ENCODE peak calls at places on chromosomes 6 and 20, in six cellular contexts. One of them, this sample, is unnamed.

GRCh38 chr6:139852484-139853140 is 478.2 kb upstream of the CITED2 start:
- DNase-seq in mammary epithelial cell: peak
- DNase-seq in mesenchymal stem cell: peak
- DNase-seq in BJ: peak
- DNase-seq in GM06990: no peak
- DNase-seq in skeletal muscle cell: peak
- DNase-seq in this sample: no peak

GRCh38 chr6:129515004-129515403 is 195.0 kb downstream of the ARHGAP18 start:
- DNase-seq in mammary epithelial cell: no peak
- DNase-seq in mesenchymal stem cell: no peak
- DNase-seq in skeletal muscle cell: no peak
- DNase-seq in BJ: no peak
- DNase-seq in GM06990: no peak
- DNase-seq in this sample: no peak

GRCh38 chr6:24492475-24492874 is 2.3 kb upstream of the ALDH5A1 start:
- DNase-seq in GM06990: no peak
- DNase-seq in mammary epithelial cell: no peak
- DNase-seq in mesenchymal stem cell: no peak
- DNase-seq in skeletal muscle cell: no peak
- DNase-seq in BJ: no peak
- DNase-seq in this sample: peak

GRCh38 chr6:30075094-30075986 is at the start of gene RNF39:
- DNase-seq in mesenchymal stem cell: no peak
- DNase-seq in GM06990: no peak
- DNase-seq in mammary epithelial cell: peak
- DNase-seq in skeletal muscle cell: no peak
- DNase-seq in BJ: no peak
- DNase-seq in this sample: no peak

GRCh38 chr6:81911446-81911845 is 159.0 kb upstream of the TENT5A start:
- DNase-seq in BJ: no peak
- DNase-seq in mesenchymal stem cell: no peak
- DNase-seq in mammary epithelial cell: no peak
- DNase-seq in skeletal muscle cell: no peak
- DNase-seq in GM06990: no peak
- DNase-seq in this sample: no peak

GRCh38 chr6:21612067-21612745 is 18.7 kb downstream of the SOX4 start:
- DNase-seq in mammary epithelial cell: no peak
- DNase-seq in GM06990: no peak
- DNase-seq in BJ: no peak
- DNase-seq in skeletal muscle cell: no peak
- DNase-seq in mesenchymal stem cell: no peak
- DNase-seq in this sample: no peak

GRCh38 chr20:41352106-41352505 is 11.5 kb downstream of the LPIN3 start:
- DNase-seq in GM06990: no peak
- DNase-seq in mammary epithelial cell: no peak
- DNase-seq in skeletal muscle cell: no peak
- DNase-seq in BJ: no peak
- DNase-seq in mesenchymal stem cell: no peak
- DNase-seq in this sample: no peak

GRCh38 chr6:42217165-42217522 is 517 bp downstream of the MRPS10 start:
- DNase-seq in BJ: no peak
- DNase-seq in mammary epithelial cell: no peak
- DNase-seq in GM06990: no peak
- DNase-seq in mesenchymal stem cell: no peak
- DNase-seq in skeletal muscle cell: no peak
- DNase-seq in this sample: no peak

GRCh38 chr6:3139090-3139903 is 18.0 kb downstream of the TUBB2A start:
- DNase-seq in mammary epithelial cell: no peak
- DNase-seq in GM06990: peak
- DNase-seq in skeletal muscle cell: peak
- DNase-seq in BJ: peak
- DNase-seq in mesenchymal stem cell: peak
- DNase-seq in this sample: no peak

GRCh38 chr20:14234666-14235295 is 102.6 kb downstream of the FLRT3 start:
- DNase-seq in mammary epithelial cell: peak
- DNase-seq in BJ: peak
- DNase-seq in skeletal muscle cell: peak
- DNase-seq in GM06990: no peak
- DNase-seq in mesenchymal stem cell: peak
- DNase-seq in this sample: no peak

GRCh38 chr20:9311132-9311531 is 203.3 kb upstream of the LAMP5 start:
- DNase-seq in GM06990: no peak
- DNase-seq in mammary epithelial cell: no peak
- DNase-seq in mesenchymal stem cell: no peak
- DNase-seq in BJ: no peak
- DNase-seq in skeletal muscle cell: no peak
- DNase-seq in this sample: no peak

GRCh38 chr6:153625089-153625488 is 414.0 kb upstream of the OPRM1 start:
- DNase-seq in skeletal muscle cell: peak
- DNase-seq in BJ: peak
- DNase-seq in mesenchymal stem cell: peak
- DNase-seq in GM06990: no peak
- DNase-seq in mammary epithelial cell: no peak
- DNase-seq in this sample: no peak

GRCh38 chr6:109834131-109834530 is 143.0 kb downstream of the FIG4 start:
- DNase-seq in mesenchymal stem cell: no peak
- DNase-seq in skeletal muscle cell: no peak
- DNase-seq in BJ: no peak
- DNase-seq in mammary epithelial cell: no peak
- DNase-seq in GM06990: no peak
- DNase-seq in this sample: no peak

GRCh38 chr6:158610319-158610968 is 34.1 kb downstream of the DYNLT1 start:
- DNase-seq in mammary epithelial cell: no peak
- DNase-seq in GM06990: no peak
- DNase-seq in BJ: no peak
- DNase-seq in skeletal muscle cell: no peak
- DNase-seq in mesenchymal stem cell: no peak
- DNase-seq in this sample: no peak

DNA sequence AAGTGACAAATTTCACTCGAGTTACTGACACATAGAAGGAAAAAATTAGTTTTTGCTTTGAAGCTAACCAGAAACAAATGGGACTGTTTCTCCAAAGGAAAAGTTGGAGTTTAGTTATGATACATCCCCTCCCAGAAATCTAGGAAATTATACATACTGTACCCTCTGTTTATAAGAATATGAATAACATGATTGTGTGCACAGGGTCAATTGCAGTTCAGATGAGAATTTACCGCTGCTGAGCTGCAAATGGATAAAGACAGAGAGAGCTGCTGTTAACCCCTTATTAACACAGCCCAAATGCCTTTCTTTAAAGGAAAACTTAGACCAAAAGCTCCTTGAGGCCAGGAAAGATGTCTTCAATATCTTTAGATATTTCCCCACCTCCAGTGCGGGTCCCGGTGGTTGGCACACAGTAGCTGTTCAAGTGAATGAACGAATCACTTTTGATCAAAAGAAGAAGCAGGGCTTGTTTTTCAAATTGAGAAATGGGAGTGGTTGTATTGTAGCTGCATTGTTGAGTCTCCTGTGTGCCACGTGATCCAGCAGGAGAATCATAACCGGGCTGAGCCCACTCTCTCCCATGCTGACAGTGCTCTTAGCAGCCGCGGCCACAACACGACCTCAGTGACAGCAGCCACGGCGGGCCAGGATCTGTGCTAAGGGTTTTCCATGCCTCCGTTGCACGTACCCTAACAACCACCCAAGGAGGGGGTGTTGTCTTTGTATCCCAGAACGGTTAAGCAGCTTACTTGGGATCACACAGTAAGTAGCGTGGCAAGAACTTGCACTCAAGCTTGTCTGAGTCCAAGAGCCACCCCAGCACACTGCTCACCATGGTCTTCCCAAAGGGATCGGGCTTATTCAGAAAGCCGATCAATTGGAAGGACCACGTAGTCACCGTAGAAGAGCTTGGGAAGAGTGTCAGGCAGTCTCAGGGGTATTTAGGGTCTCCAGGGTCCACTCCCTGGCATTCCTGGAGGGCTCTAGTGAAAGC is 53.5 kb upstream of the BMP6 start:
- DNase-seq in skeletal muscle cell: no peak
- DNase-seq in GM06990: no peak
- DNase-seq in mesenchymal stem cell: no peak
- DNase-seq in mammary epithelial cell: peak
- DNase-seq in BJ: no peak
- DNase-seq in this sample: no peak
- H3K4me3 ChIP-seq in skeletal muscle cell: no peak
- H3K4me3 ChIP-seq in GM06990: no peak
- H3K4me3 ChIP-seq in mesenchymal stem cell: no peak
- H3K4me3 ChIP-seq in mammary epithelial cell: no peak
- H3K4me3 ChIP-seq in BJ: no peak
- H3K4me3 ChIP-seq in this sample: no peak

GRCh38 chr6:33276581-33276863 is 401 bp upstream of the B3GALT4 start:
- DNase-seq in skeletal muscle cell: no peak
- DNase-seq in GM06990: no peak
- DNase-seq in mammary epithelial cell: no peak
- DNase-seq in mesenchymal stem cell: peak
- DNase-seq in BJ: no peak
- DNase-seq in this sample: no peak
- H3K4me3 ChIP-seq in skeletal muscle cell: peak
- H3K4me3 ChIP-seq in GM06990: peak
- H3K4me3 ChIP-seq in mammary epithelial cell: peak
- H3K4me3 ChIP-seq in mesenchymal stem cell: no peak
- H3K4me3 ChIP-seq in BJ: peak
- H3K4me3 ChIP-seq in this sample: peak

GRCh38 chr20:297098-297924 is at the start of gene ZCCHC3:
- DNase-seq in mesenchymal stem cell: peak
- DNase-seq in skeletal muscle cell: peak
- DNase-seq in GM06990: peak
- DNase-seq in mammary epithelial cell: peak
- DNase-seq in BJ: peak
- DNase-seq in this sample: peak

GRCh38 chr20:297925-298754 is 770 bp downstream of the ZCCHC3 start:
- DNase-seq in BJ: no peak
- DNase-seq in GM06990: peak
- DNase-seq in mammary epithelial cell: peak
- DNase-seq in skeletal muscle cell: no peak
- DNase-seq in mesenchymal stem cell: peak
- DNase-seq in this sample: no peak

GRCh38 chr20:298755-299391 is 1.5 kb downstream of the ZCCHC3 start:
- DNase-seq in mammary epithelial cell: no peak
- DNase-seq in GM06990: no peak
- DNase-seq in BJ: no peak
- DNase-seq in mesenchymal stem cell: peak
- DNase-seq in skeletal muscle cell: no peak
- DNase-seq in this sample: no peak

GRCh38 chr20:301886-302848 is 4.8 kb downstream of the ZCCHC3 start:
- DNase-seq in mammary epithelial cell: peak
- DNase-seq in BJ: no peak
- DNase-seq in skeletal muscle cell: no peak
- DNase-seq in mesenchymal stem cell: peak
- DNase-seq in GM06990: no peak
- DNase-seq in this sample: no peak

GRCh38 chr20:300345-300744 is 3.0 kb downstream of the ZCCHC3 start:
- DNase-seq in skeletal muscle cell: no peak
- DNase-seq in mammary epithelial cell: no peak
- DNase-seq in GM06990: no peak
- DNase-seq in BJ: no peak
- DNase-seq in mesenchymal stem cell: no peak
- DNase-seq in this sample: no peak
- H3K4me3 ChIP-seq in skeletal muscle cell: peak
- H3K4me3 ChIP-seq in mammary epithelial cell: no peak
- H3K4me3 ChIP-seq in GM06990: no peak
- H3K4me3 ChIP-seq in BJ: peak
- H3K4me3 ChIP-seq in mesenchymal stem cell: no peak
- H3K4me3 ChIP-seq in this sample: no peak

GRCh38 chr20:32457476-32457986 is 99.4 kb downstream of the ASXL1 start:
- DNase-seq in mammary epithelial cell: peak
- DNase-seq in skeletal muscle cell: no peak
- DNase-seq in GM06990: no peak
- DNase-seq in mesenchymal stem cell: peak
- DNase-seq in BJ: no peak
- DNase-seq in this sample: no peak
- H3K4me3 ChIP-seq in mammary epithelial cell: peak
- H3K4me3 ChIP-seq in skeletal muscle cell: peak
- H3K4me3 ChIP-seq in GM06990: peak
- H3K4me3 ChIP-seq in mesenchymal stem cell: peak
- H3K4me3 ChIP-seq in BJ: peak
- H3K4me3 ChIP-seq in this sample: no peak

GRCh38 chr20:52192296-52193007 is 873 bp upstream of the ZFP64 start:
- DNase-seq in mesenchymal stem cell: peak
- DNase-seq in skeletal muscle cell: no peak
- DNase-seq in BJ: no peak
- DNase-seq in GM06990: no peak
- DNase-seq in mammary epithelial cell: no peak
- DNase-seq in this sample: no peak
- H3K4me3 ChIP-seq in mesenchymal stem cell: peak
- H3K4me3 ChIP-seq in skeletal muscle cell: peak
- H3K4me3 ChIP-seq in BJ: peak
- H3K4me3 ChIP-seq in GM06990: peak
- H3K4me3 ChIP-seq in mammary epithelial cell: peak
- H3K4me3 ChIP-seq in this sample: peak

DNA sequence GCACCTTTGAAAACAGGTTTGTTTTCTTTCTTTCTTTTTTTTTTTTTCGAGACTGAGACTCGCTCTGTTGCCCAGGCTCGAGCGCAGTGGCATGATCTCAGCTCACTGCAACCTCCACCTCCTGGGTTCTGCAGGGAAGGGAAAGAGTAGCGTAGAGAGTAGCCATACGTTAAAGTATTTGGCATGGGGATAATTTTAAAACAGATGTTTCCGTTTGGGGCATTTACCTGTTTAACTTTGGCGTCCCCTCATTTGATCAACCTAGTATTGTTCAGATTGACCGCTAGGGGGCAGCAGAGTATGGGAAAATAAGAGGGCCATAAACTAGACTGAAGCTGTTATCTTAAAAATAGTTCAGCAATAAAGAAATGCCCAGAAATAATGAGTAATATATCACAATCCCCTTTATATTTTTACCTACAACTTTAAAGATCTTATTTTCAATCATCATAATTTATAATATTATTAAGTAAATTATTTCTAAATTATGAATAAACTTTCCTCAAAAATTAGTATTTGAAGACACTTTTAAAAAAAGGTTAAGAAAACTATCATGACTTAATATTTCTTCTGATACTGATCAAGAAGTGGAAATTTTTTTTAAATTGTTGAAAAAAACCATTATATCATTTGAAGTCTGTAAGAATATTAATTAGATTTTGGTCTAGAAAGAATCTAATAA is 7.6 kb upstream of the TAAR9 start:
- DNase-seq in BJ: no peak
- DNase-seq in mesenchymal stem cell: peak
- DNase-seq in skeletal muscle cell: no peak
- DNase-seq in GM06990: no peak
- DNase-seq in mammary epithelial cell: peak
- DNase-seq in this sample: peak
- H3K4me3 ChIP-seq in BJ: no peak
- H3K4me3 ChIP-seq in mesenchymal stem cell: no peak
- H3K4me3 ChIP-seq in skeletal muscle cell: no peak
- H3K4me3 ChIP-seq in GM06990: peak
- H3K4me3 ChIP-seq in mammary epithelial cell: peak
- H3K4me3 ChIP-seq in this sample: no peak

DNA sequence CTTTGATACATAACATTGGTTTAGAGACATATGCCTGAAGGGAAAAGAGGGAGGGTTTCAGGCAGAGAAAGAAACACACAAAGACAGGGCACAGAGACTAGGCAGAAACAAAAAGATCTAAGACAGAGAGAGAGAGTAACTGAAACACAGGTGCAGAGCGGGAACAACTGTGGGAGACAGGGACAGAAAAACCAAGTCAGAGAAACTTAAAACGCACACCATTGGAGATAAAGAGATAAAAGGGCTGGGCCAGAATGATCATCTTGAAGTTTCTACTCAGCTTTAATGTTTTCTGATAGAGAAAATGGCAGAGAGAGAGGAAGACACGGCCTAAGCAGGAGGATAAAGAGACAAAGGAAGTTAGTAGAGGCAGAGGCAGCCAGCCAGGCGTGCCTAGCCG is 11.8 kb downstream of the UNC5CL start:
- DNase-seq in BJ: no peak
- DNase-seq in mesenchymal stem cell: no peak
- DNase-seq in mammary epithelial cell: no peak
- DNase-seq in GM06990: no peak
- DNase-seq in skeletal muscle cell: no peak
- DNase-seq in this sample: peak
- H3K4me3 ChIP-seq in BJ: no peak
- H3K4me3 ChIP-seq in mesenchymal stem cell: peak
- H3K4me3 ChIP-seq in mammary epithelial cell: peak
- H3K4me3 ChIP-seq in GM06990: peak
- H3K4me3 ChIP-seq in skeletal muscle cell: peak
- H3K4me3 ChIP-seq in this sample: peak

This sample was measured in Jurkat, Clone E6-1.